ENCODE peak calls at places on chromosomes 4 and X, in four cellular contexts. G is MM.1S, I is B cell, W is AG04450. K is an unnamed sample.

GRCh38 chr4:6444587-6444986 is 27.8 kb downstream of the PPP2R2C start:
- DNase-seq in I (no peak), G (no peak), W (no peak), K (no peak)

GRCh38 chr4:81351653-81352455 is 119.9 kb downstream of the RASGEF1B start:
- DNase-seq in W (peak), I (peak), G (peak), K (peak)

GRCh38 chr4:180058731-180059215 is 2184.4 kb upstream of the TENM3 start:
- DNase-seq in W (no peak), I (no peak), G (peak), K (peak)

GRCh38 chrX:15336023-15336413 is 695 bp upstream of the PIGA start:
- DNase-seq in W (peak), I (peak), G (peak), K (peak)

GRCh38 chr4:153649572-153649991 is 34.5 kb upstream of the TLR2 start:
- DNase-seq in W (no peak), G (no peak), I (no peak), K (no peak)

GRCh38 chrX:130211415-130212186 is 39.8 kb downstream of the RAB33A start:
- DNase-seq in G (no peak), W (no peak), I (no peak), K (no peak)

GRCh38 chr4:77586953-77587383 is 18.7 kb upstream of the CXCL13 start:
- DNase-seq in I (peak), W (no peak), G (peak), K (peak)

GRCh38 chr4:80016506-80016905 is 56.5 kb downstream of the ANTXR2 start:
- DNase-seq in I (no peak), W (no peak), G (no peak), K (no peak)

GRCh38 chr4:151325320-151326246 is at the start of gene SH3D19:
- DNase-seq in W (no peak), G (peak), I (peak), K (peak)

GRCh38 chr4:183443609-183444148 is 757 bp upstream of the CDKN2AIP start:
- DNase-seq in G (peak), W (peak), I (no peak), K (no peak)

GRCh38 chr4:114598191-114599121 is at the start of gene UGT8:
- DNase-seq in W (no peak), G (no peak), I (peak), K (peak)

GRCh38 chr4:35175894-35176293 is 1068.4 kb downstream of the ARAP2 start:
- DNase-seq in W (no peak), G (no peak), I (no peak), K (no peak)

GRCh38 chr4:147160908-147161513 is 215.3 kb upstream of the TTC29 start:
- DNase-seq in G (peak), W (peak), I (peak), K (peak)

GRCh38 chr4:80197132-80197573 is at the start of gene PRDM8:
- DNase-seq in G (no peak), W (no peak), I (peak), K (no peak)

GRCh38 chr4:38924266-38924827 is 56.7 kb downstream of the FAM114A1 start:
- DNase-seq in G (no peak), I (no peak), W (no peak), K (no peak)

GRCh38 chr4:136680271-136680670 is 852.0 kb downstream of the PCDH18 start:
- DNase-seq in I (no peak), W (no peak), G (no peak), K (no peak)

GRCh38 chr4:137980641-137981040 is 261.5 kb downstream of the SLC7A11 start:
- DNase-seq in W (no peak), G (no peak), I (no peak), K (no peak)

DNA sequence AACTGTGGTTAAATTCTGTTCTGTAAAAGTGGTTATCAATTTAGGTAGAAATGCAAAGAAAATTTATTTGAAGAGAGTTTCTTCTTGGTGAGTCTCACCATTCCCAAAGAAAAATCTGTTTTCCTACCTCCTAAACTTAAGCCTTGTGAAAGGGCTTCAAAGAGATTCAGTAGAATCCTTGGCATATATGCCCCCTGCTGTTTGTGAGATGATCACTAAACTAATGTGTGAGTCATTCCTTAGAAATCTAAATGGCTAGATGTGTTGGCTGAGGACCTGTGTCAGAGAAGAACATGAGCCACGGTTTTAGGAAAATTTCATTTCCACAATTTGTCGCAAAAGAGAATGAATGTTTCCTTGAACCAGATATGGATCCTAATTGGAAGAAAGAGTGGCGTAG is 260.9 kb downstream of the SLC7A11 start:
- DNase-seq in G (no peak), W (no peak), I (no peak), K (no peak)
- TF ChIP-seq CTCF in G (no peak), W (no peak), I (no peak), K (no peak)

GRCh38 chr4:83905952-83906351 is 370.0 kb downstream of the GPAT3 start:
- DNase-seq in W (no peak), I (no peak), G (peak), K (no peak)
- TF ChIP-seq CTCF in W (no peak), I (no peak), G (peak), K (peak)

DNA sequence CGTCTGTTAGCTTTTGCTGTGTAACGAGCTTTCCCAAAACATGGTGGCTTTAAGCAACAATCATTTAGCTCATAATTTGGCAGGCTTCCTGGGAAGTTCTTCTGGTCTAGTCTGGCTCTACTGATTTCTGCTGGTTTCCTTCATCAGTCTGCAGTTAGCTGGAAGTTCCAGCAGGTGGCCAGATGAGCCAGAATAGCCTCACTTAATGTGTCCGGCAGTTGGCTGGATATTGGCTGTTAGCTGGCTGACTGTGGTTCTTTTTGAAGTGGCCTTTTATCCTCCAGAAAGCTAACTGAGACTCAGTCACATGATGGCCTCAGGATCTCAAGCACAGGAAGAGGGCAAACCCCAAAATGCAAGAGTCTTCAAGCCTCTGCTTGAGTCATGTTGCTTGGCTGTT is 34.9 kb downstream of the FTHL17 start:
- DNase-seq in G (peak), I (no peak), W (peak), K (peak)
- TF ChIP-seq CTCF in G (peak), I (peak), W (peak), K (no peak)

GRCh38 chrX:149871940-149872339 is 9.0 kb upstream of the MAGEA8 start:
- DNase-seq in W (no peak), I (no peak), G (no peak), K (peak)
- TF ChIP-seq CTCF in W (peak), I (peak), G (peak), K (no peak)

DNA sequence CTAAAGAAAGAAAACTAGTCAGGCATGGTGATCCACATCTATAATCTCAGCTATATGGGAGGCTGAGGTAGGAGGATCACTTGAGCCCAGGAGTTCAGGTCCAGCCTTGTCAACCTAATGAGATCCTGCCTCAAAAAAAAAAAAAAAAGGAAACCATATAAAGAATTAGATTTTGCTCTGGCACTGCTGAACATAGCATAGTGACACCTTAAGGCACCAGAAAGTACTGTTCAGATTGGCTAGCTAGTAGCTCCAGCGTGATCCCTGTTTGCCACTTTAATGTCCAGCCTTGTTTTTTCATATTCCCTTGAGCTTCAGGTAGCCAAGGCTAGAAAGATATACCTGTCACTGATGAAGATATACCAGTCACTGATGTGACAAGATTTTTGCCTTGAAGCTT is 34.1 kb downstream of the EXOC1 start:
- DNase-seq in W (no peak), G (no peak), I (no peak), K (no peak)
- TF ChIP-seq CTCF in W (no peak), G (no peak), I (no peak), K (no peak)

DNA sequence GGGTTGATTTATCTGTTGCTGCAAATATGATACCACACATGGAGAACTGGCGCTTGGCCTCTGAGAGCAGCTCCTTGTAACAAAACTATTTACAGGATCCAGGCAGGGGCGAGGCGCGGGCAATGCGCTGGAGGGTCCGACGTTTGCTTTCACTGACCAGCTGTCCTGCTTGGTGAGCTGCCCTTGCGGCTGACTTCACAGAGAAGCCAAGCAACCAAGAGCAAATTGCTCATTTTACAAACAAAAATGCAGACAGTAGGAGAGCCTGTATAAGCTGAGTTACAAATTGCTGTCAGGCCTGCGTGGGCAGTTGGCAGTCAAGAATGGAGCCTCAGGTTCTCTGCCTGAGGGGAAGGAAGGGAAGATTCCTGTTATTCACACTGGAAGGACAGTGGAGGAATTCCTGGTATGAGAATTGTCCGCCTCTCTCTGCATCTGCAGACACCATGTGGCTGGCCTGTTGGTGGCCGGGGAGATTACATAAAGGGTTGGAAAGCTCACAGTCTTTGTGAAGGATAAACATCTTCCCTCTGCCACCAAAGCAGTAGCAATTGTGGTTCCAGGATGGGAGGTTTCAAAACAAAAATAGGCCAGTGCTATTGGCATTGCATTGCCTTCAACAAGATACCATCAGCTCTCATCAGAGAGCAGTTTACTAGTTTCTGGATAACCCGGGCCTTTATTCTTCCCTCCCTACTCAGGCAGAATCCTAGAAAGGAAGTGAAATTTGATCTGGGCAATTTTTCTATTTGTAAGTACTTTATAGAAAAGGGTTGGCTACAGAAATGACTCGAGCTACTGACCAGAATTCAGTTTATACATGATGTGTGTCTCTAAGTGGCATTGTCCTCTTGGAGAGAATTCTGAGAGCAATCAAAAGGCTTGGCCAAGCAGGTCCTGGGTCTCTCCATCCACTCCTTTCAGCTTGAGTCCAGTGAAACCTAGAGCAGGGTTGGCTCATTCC is 192.4 kb upstream of the LEF1 start:
- DNase-seq in G (no peak), I (no peak), W (peak), K (no peak)
- TF ChIP-seq CTCF in G (no peak), I (no peak), W (no peak), K (no peak)

GRCh38 chrX:42684062-42684461 is 93.9 kb downstream of the PPP1R2C start:
- DNase-seq in W (no peak), G (no peak), I (no peak), K (no peak)

GRCh38 chrX:42673411-42673810 is 104.6 kb downstream of the PPP1R2C start:
- DNase-seq in G (no peak), W (no peak), I (no peak), K (no peak)

GRCh38 chrX:42680651-42681050 is 97.3 kb downstream of the PPP1R2C start:
- DNase-seq in G (no peak), I (no peak), W (no peak), K (no peak)

DNA sequence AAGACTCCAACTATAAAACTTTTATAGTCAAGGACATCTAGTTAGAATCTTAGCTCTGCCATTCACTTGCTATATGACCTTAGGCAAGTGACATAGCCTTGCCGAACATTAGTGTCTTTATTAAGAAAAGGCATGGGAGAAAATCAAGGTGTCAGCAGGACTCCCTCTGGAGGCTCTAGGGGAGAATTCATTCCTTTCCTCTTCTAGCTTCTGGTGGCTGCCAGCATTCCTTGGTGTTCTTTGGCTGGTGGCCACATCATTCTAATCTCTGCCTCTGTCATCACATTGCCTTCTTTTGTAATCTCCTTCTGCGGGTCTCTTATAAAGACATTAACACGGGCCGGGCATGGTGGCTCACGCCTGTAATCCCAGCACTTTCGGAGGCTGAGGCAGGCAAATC is 99.8 kb downstream of the PPP1R2C start:
- DNase-seq in G (no peak), I (no peak), W (no peak), K (no peak)
- TF ChIP-seq CTCF in G (no peak), I (no peak), W (no peak), K (no peak)

GRCh38 chr4:44678094-44679023 is at the start of gene GUF1:
- DNase-seq in G (peak), I (peak), W (peak), K (peak)

GRCh38 chr4:44679060-44679459 is 840 bp downstream of the GUF1 start:
- DNase-seq in I (no peak), W (no peak), G (no peak), K (peak)

GRCh38 chr4:44670466-44671199 is 7.6 kb upstream of the GUF1 start:
- DNase-seq in W (no peak), G (no peak), I (no peak), K (no peak)

GRCh38 chr4:44671636-44672035 is 6.6 kb upstream of the GUF1 start:
- DNase-seq in G (no peak), I (no peak), W (no peak), K (no peak)

GRCh38 chr4:44674471-44674870 is 3.7 kb upstream of the GUF1 start:
- DNase-seq in G (no peak), I (no peak), W (no peak), K (no peak)
- TF ChIP-seq CTCF in G (peak), I (peak), W (peak), K (no peak)

GRCh38 chrX:30931920-30932319 is 42.9 kb upstream of the TAB3 start:
- DNase-seq in W (no peak), G (no peak), I (no peak), K (no peak)

GRCh38 chrX:30939928-30940327 is 50.9 kb upstream of the TAB3 start:
- DNase-seq in G (no peak), I (no peak), W (no peak), K (no peak)

GRCh38 chrX:30930679-30931078 is 41.6 kb upstream of the TAB3 start:
- DNase-seq in G (no peak), W (no peak), I (no peak), K (no peak)

GRCh38 chrX:30938295-30938694 is 49.2 kb upstream of the TAB3 start:
- DNase-seq in W (no peak), I (no peak), G (no peak), K (no peak)

GRCh38 chrX:30935985-30936384 is 46.9 kb upstream of the TAB3 start:
- DNase-seq in I (no peak), G (no peak), W (no peak), K (no peak)
- TF ChIP-seq CTCF in I (no peak), G (no peak), W (peak), K (no peak)

DNA sequence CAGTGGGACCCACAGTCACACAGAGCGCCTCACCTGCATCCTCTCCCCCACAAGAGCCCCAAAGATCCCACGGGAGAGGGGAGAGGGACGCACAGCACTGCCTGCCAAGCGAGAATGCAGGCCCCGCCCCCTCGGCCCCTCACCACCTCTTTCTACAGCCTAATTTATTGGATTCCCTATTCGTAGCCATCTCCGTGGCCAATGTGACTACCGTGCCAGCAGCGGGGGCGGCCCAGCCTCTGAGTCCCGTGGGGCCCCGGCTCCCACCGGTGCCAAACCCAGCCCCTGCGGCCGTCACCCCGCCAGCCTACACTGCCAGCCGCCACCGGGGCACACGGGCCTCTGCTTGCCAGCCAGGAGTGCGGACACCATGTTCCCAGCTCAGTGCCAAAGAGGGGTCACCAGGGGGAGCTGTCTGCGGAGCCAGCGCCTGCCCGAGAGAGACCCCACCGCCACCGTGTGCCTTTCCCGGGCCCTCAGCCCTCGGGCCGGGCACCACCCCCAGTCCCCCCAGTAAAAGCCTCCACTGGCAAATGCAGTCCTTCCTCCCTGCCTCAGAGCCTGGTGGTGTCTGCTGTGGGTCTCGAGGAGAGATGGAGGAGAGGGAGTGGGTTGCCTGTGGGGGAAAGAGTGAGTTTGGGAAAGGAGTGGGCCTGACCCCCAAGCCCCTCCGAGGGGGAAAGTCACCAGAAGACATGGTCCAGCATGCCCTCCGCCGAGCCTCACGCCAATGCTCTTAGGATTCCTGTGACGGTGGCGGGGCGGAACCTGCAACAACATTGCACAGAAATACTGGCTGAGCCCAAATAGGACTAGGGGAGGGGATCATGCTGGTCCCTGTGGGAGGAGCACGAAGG is 19.6 kb upstream of the PLXNB3 start:
- DNase-seq in W (no peak), I (peak), G (no peak), K (no peak)
- TF ChIP-seq CTCF in W (peak), I (peak), G (no peak), K (no peak)

K was measured in GM20000.